ENCODE peak calls at places on chromosomes 12 and 14, in five cellular contexts. Q, E, G, T and D are unnamed samples.

GRCh38 chr12:89085421-89085820 is 266.9 kb downstream of the DUSP6 start:
- DNase-seq in T (no peak), G (no peak), Q (no peak), E (no peak), D (no peak)

GRCh38 chr14:100668352-100668751 is 58.3 kb upstream of the DLK1 start:
- DNase-seq in G (no peak), Q (no peak), E (no peak), T (no peak), D (no peak)

GRCh38 chr14:26395726-26396125 is 202.1 kb downstream of the NOVA1 start:
- DNase-seq in Q (no peak), T (no peak), G (no peak), E (no peak), D (no peak)

GRCh38 chr14:58969951-58970751 is 218.3 kb upstream of the DAAM1 start:
- DNase-seq in Q (no peak), G (no peak), E (peak), T (no peak), D (no peak)

GRCh38 chr14:93201155-93201704 is 5.6 kb downstream of the GON7 start:
- DNase-seq in Q (no peak), E (no peak), T (no peak), G (no peak), D (no peak)

GRCh38 chr12:100668939-100669536 is 95.6 kb downstream of the GAS2L3 start:
- DNase-seq in Q (peak), E (peak), G (no peak), T (peak), D (peak)

GRCh38 chr14:102775855-102776760 is 1.1 kb upstream of the TRAF3 start:
- DNase-seq in G (no peak), Q (no peak), T (peak), E (peak), D (no peak)

GRCh38 chr14:30297856-30298255 is 261.1 kb upstream of the G2E3 start:
- DNase-seq in Q (no peak), E (no peak), G (no peak), T (no peak), D (no peak)

GRCh38 chr14:30115756-30116155 is 188.1 kb upstream of the PRKD1 start:
- DNase-seq in G (no peak), E (no peak), Q (no peak), T (no peak), D (no peak)

GRCh38 chr14:103551338-103551762 is 11.1 kb downstream of the BAG5 start:
- DNase-seq in G (peak), E (peak), T (no peak), Q (no peak), D (no peak)

GRCh38 chr12:96486751-96487150 is 2.6 kb upstream of the CFAP54 start:
- DNase-seq in G (no peak), E (no peak), T (no peak), Q (no peak), D (no peak)

GRCh38 chr12:44307506-44308168 is 471.8 kb downstream of the TMEM117 start:
- DNase-seq in G (no peak), Q (no peak), E (no peak), T (no peak), D (no peak)

GRCh38 chr14:56118611-56119181 is 485 bp downstream of the PELI2 start:
- DNase-seq in T (no peak), E (peak), Q (peak), G (no peak), D (no peak)

GRCh38 chr12:51973560-51973959 is 22.1 kb downstream of the ACVR1B start:
- DNase-seq in G (no peak), E (peak), T (no peak), Q (no peak), D (no peak)

GRCh38 chr12:115338566-115339294 is 654.8 kb upstream of the TBX3 start:
- DNase-seq in T (no peak), G (no peak), Q (no peak), E (no peak), D (no peak)

GRCh38 chr14:21219120-21219519 is 50.1 kb downstream of the HNRNPC start:
- DNase-seq in Q (no peak), T (no peak), E (no peak), G (no peak), D (no peak)

GRCh38 chr12:111429760-111430417 is 24.2 kb downstream of the SH2B3 start:
- DNase-seq in Q (peak), E (no peak), T (no peak), G (no peak), D (no peak)

GRCh38 chr12:105562727-105563072 is 232.2 kb downstream of the C12orf75 start:
- DNase-seq in G (no peak), Q (no peak), T (no peak), E (no peak), D (no peak)

GRCh38 chr14:35138585-35138984 is 16.2 kb downstream of the PRORP start:
- DNase-seq in T (no peak), Q (no peak), E (no peak), G (no peak), D (no peak)

GRCh38 chr12:64610660-64611429 is 550 bp downstream of the RASSF3 start:
- DNase-seq in T (peak), G (peak), E (peak), Q (peak), D (peak)

GRCh38 chr12:63036974-63037335 is 102.0 kb upstream of the PPM1H start:
- DNase-seq in E (no peak), Q (no peak), G (no peak), T (no peak), D (no peak)

GRCh38 chr12:93061414-93062099 is 132.5 kb upstream of the EEA1 start:
- DNase-seq in G (no peak), E (no peak), Q (no peak), T (no peak), D (no peak)

GRCh38 chr12:1925125-1925963 is 6.9 kb upstream of the CACNA2D4 start:
- DNase-seq in E (no peak), G (no peak), Q (no peak), T (peak), D (no peak)

GRCh38 chr14:81710232-81710845 is 176.7 kb upstream of the SEL1L start:
- DNase-seq in G (no peak), T (peak), E (peak), Q (no peak), D (peak)

GRCh38 chr14:31965735-31966598 is 111.1 kb upstream of the ARHGAP5 start:
- DNase-seq in T (no peak), Q (no peak), E (no peak), G (no peak), D (no peak)

GRCh38 chr12:132238487-132239248 is 90.7 kb downstream of the GALNT9 start:
- DNase-seq in T (peak), G (peak), Q (no peak), E (no peak), D (no peak)

GRCh38 chr12:68521321-68521839 is 89.3 kb upstream of the RAP1B start:
- DNase-seq in T (no peak), G (no peak), E (peak), Q (no peak), D (no peak)

GRCh38 chr12:98595152-98595988 is 1.9 kb downstream of the SLC25A3 start:
- DNase-seq in Q (no peak), G (no peak), T (peak), E (peak), D (peak)

GRCh38 chr12:11633968-11634367 is 15.5 kb upstream of the ETV6 start:
- DNase-seq in G (no peak), T (no peak), E (peak), Q (no peak), D (no peak)

GRCh38 chr12:99732121-99732520 is 84.6 kb downstream of the GARIN6 start:
- DNase-seq in E (no peak), T (no peak), Q (no peak), G (no peak), D (no peak)

GRCh38 chr14:27660683-27661082 is 1062.8 kb upstream of the NOVA1 start:
- DNase-seq in Q (no peak), T (no peak), E (no peak), G (no peak), D (no peak)

GRCh38 chr14:50775357-50775756 is 55.6 kb downstream of the NIN start:
- DNase-seq in G (no peak), T (no peak), Q (no peak), E (peak), D (no peak)

GRCh38 chr12:109944975-109945374 is 44.9 kb downstream of the TCHP start:
- DNase-seq in T (no peak), E (peak), Q (no peak), G (no peak), D (no peak)

GRCh38 chr14:90850487-90850886 is 34.3 kb upstream of the TTC7B start:
- DNase-seq in Q (no peak), T (no peak), G (peak), E (peak), D (no peak)

GRCh38 chr12:6095269-6095668 is 29.2 kb downstream of the VWF start:
- DNase-seq in E (no peak), T (no peak), G (no peak), Q (no peak), D (no peak)

GRCh38 chr14:52365071-52365470 is 51.0 kb downstream of the PTGER2 start:
- DNase-seq in T (no peak), G (no peak), Q (no peak), E (peak), D (no peak)

GRCh38 chr14:102264775-102265174 is 40.2 kb downstream of the MOK start:
- DNase-seq in Q (no peak), G (no peak), T (no peak), E (no peak), D (no peak)

DNA sequence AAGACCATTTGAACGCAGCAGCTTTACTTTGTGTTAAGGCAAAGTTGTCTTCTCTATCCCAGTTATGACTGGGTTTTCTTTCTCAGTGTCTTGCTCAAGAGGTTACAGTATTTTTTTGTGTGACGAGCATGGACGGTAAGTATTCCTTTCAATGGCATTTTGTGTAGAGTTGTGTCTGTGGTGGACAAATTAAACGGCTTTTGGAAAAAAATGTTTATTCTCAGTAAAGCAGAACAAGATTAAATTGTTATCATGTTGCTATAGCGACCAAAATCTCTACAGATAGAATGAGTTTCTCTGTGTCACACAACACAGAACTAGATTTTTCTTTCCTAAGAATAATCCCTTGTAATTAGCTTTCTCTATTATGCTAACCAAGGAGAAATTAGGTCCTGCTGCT is 417.1 kb downstream of the AEBP2 start:
- DNase-seq in T (no peak), G (no peak), E (peak), Q (no peak), D (no peak)
- H3K4me3 ChIP-seq in T (no peak), G (no peak), E (no peak), Q (no peak), D (no peak)

DNA sequence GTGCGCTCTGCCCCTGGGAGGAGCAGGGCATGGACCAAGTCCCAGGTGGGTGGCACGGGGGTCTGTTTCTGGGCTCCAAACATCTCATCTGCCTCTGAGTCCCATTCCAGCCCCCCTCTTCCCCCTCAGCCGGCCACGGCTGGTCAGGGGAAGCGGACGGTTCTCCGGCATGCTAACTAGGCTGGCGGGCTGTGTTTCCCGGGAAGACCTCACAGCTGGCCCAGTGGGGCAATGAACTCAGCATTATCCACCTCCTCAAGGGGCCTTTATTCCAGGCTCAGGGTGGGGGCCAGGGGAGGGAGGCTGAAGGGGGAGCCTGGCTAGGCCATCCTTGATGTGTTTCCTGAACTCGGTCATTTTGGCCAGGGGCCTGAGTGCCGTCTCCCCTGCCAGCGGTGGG is 7.7 kb downstream of the LRP1 start:
- DNase-seq in T (no peak), E (peak), Q (no peak), G (no peak), D (no peak)
- H3K4me3 ChIP-seq in T (no peak), E (peak), Q (no peak), G (no peak), D (no peak)

DNA sequence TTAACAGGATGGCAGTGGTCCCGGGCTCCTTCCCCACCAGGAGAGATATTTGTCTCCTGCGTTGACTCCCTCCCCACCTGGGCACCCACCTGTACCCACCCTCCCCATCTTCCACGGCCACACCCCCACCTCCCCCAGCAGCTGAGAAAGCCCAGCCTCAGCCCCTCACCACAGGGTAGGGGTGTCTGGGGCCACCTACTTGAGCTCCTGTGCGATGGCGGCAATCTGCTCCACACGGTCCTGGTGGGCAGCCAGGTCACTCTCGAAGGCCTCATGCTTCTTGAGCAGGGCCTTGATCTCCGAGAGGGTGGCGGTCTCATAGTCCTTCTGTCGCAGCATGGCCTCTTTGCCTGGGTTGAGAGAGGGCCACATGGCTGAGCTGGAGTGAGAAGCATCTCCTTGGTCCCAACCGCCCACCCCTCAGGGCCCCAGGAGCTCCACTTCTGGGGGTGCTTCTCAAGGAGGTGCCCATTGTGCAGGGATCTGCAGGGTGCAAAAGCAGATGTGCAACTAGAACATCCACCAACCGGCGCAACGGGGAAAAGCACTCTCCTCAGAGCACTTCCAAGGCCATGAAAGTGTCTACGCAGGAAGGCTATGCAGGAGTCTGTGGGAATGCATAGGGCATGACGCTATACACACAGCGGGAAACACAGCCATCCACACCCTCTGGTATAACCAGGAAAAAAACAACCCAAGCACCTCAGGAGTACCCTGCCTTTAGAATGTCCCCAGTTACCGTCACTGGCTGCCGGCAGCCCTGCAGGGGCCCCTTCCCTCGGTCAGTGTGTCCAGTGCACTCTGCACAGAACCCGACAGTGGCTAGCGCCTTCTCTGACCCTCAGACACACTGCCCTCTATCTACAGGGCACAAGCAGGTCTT is 92.6 kb upstream of the ZFP36L1 start:
- DNase-seq in T (no peak), G (peak), E (no peak), Q (no peak), D (no peak)
- H3K4me3 ChIP-seq in T (no peak), G (no peak), E (no peak), Q (no peak), D (no peak)

GRCh38 chr14:77763316-77763715 is 2.4 kb upstream of the SNW1 start:
- DNase-seq in E (no peak), T (no peak), Q (no peak), G (no peak), D (no peak)
- H3K4me3 ChIP-seq in E (no peak), T (no peak), Q (no peak), G (no peak), D (no peak)

GRCh38 chr14:61146896-61147295 is 134.2 kb downstream of the TMEM30B start:
- DNase-seq in E (no peak), G (no peak), Q (no peak), T (no peak), D (no peak)

GRCh38 chr14:61147898-61148549 is 133.1 kb downstream of the TMEM30B start:
- DNase-seq in E (peak), G (no peak), Q (no peak), T (no peak), D (no peak)

GRCh38 chr14:61147369-61147897 is 133.7 kb downstream of the TMEM30B start:
- DNase-seq in T (no peak), Q (no peak), G (no peak), E (no peak), D (no peak)

GRCh38 chr14:61145903-61146411 is 135.2 kb downstream of the TMEM30B start:
- DNase-seq in T (no peak), G (no peak), Q (no peak), E (peak), D (no peak)

DNA sequence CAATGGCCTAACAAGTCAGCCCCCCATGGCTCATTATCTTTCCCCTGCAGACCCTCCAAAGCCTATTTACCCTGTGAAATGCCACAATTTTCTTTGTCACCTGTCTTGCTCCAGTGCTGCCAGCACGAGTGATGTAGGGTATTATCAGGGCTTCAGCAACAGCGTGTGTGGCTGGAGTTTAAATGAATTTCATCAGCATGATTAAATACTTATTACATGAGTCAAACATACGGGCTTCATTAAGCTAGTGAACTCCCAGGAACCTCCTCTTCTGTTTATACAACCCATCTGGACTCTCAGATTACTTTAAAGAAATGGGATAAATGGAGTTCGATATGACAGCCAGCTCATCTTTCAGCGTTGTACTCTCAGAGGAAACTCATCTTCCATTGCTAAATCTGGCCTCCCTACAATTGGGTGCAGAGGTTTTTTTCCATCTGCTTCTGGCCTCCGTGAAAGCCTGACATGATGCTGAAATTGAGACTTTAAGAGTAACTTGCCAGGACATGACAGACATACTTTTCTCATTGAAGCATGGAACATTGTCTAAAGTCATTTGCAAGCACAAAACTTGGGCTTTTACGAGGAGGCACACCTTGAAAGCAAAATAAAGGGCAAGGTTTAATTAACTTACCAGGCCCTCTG is 135.8 kb downstream of the TMEM30B start:
- DNase-seq in T (no peak), Q (no peak), E (peak), G (no peak), D (no peak)
- H3K4me3 ChIP-seq in T (no peak), Q (no peak), E (no peak), G (no peak), D (no peak)

GRCh38 chr12:108055135-108055534 is 74.0 kb upstream of the WSCD2 start:
- DNase-seq in G (no peak), T (no peak), Q (no peak), E (no peak), D (no peak)

GRCh38 chr12:108052260-108052659 is 76.8 kb upstream of the WSCD2 start:
- DNase-seq in Q (no peak), T (no peak), G (no peak), E (no peak), D (peak)

GRCh38 chr12:108048686-108049085 is 80.4 kb upstream of the WSCD2 start:
- DNase-seq in Q (no peak), G (no peak), E (no peak), T (no peak), D (no peak)

GRCh38 chr12:108054496-108054895 is 74.6 kb upstream of the WSCD2 start:
- DNase-seq in Q (no peak), T (no peak), G (no peak), E (no peak), D (no peak)

GRCh38 chr12:108053512-108053911 is 75.6 kb upstream of the WSCD2 start:
- DNase-seq in E (no peak), Q (no peak), T (no peak), G (no peak), D (no peak)
- H3K4me3 ChIP-seq in E (no peak), Q (no peak), T (no peak), G (no peak), D (no peak)

DNA sequence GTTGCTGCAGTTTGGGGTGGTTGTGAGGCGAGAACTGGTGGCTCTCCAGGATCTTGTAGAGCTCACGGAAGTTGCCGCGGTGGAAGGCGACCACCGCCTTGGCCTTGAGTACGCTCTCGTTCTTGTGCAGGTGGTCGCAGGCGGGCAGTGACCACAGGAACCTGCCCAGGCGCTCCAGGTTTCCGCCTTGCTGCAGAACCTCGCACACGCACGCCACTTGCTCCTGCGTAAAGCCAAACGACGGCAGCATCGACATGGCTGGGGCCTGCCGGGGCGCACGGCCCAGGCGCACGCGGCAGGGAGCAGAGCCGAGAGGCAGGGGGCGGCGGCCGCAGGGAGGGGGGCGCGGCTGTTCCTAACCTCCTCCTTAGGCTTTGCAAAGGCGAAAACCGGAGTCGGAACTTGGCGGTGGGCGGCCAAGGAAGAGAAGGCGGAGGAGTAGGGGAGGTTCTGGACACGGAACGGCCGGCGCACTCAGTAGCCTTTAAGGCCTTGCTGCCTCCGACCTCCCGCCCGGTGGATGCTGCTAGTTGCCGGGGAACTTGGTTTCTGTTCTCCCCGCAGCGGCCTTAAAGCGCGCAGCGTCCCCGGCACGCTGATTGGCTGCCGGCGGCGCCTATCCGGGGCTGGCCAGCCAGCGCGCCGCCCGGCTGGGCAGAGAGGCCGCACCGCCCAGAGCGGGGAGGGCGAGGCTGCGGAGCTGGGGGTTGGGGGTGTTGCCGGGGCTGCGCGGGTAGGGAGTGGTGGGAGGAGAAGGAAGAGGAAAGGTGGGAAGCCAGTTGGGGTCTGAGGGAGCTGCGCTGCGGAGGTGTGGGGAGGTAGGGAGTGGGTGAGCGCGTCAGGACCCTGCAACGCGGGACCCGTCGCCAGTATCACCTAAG is at the start of gene SIX1:
- DNase-seq in Q (no peak), G (peak), E (peak), T (no peak), D (peak)
- H3K4me3 ChIP-seq in Q (peak), G (peak), E (peak), T (no peak), D (peak)